ENCODE peak calls at places on chromosomes 12 and 14, in seven cellular contexts. One of them, this sample, is unnamed.

GRCh38 chr14:73633517-73634332 is 11.1 kb upstream of the DNAL1 start:
- DNase-seq in K562: peak
- DNase-seq in stomach: peak
- DNase-seq in GM12891: peak
- DNase-seq in GM23338: peak
- DNase-seq in transverse colon: peak
- DNase-seq in suprapubic skin: peak
- DNase-seq in this sample: peak

GRCh38 chr12:132559652-132560420 is 50.5 kb downstream of the LRCOL1 start:
- DNase-seq in K562: peak
- DNase-seq in stomach: peak
- DNase-seq in GM12891: peak
- DNase-seq in GM23338: peak
- DNase-seq in transverse colon: peak
- DNase-seq in suprapubic skin: no peak
- DNase-seq in this sample: peak

GRCh38 chr12:24297516-24297915 is 348.0 kb upstream of the SOX5 start:
- DNase-seq in K562: no peak
- DNase-seq in stomach: no peak
- DNase-seq in GM12891: no peak
- DNase-seq in GM23338: no peak
- DNase-seq in transverse colon: no peak
- DNase-seq in suprapubic skin: no peak
- DNase-seq in this sample: no peak

GRCh38 chr12:5513406-5513805 is 81.5 kb downstream of the NTF3 start:
- DNase-seq in K562: no peak
- DNase-seq in stomach: no peak
- DNase-seq in GM12891: no peak
- DNase-seq in GM23338: no peak
- DNase-seq in transverse colon: no peak
- DNase-seq in suprapubic skin: peak
- DNase-seq in this sample: no peak

GRCh38 chr12:88638956-88639355 is 58.7 kb upstream of the KITLG start:
- DNase-seq in K562: no peak
- DNase-seq in stomach: no peak
- DNase-seq in GM12891: no peak
- DNase-seq in GM23338: no peak
- DNase-seq in transverse colon: no peak
- DNase-seq in suprapubic skin: no peak
- DNase-seq in this sample: peak

GRCh38 chr14:94423465-94424056 is 29.0 kb downstream of the SERPINA11 start:
- DNase-seq in K562: peak
- DNase-seq in stomach: peak
- DNase-seq in GM12891: peak
- DNase-seq in GM23338: peak
- DNase-seq in transverse colon: peak
- DNase-seq in suprapubic skin: peak
- DNase-seq in this sample: peak

GRCh38 chr12:9372202-9372601 is 164.0 kb upstream of the PZP start:
- DNase-seq in K562: no peak
- DNase-seq in stomach: no peak
- DNase-seq in GM12891: no peak
- DNase-seq in GM23338: peak
- DNase-seq in transverse colon: no peak
- DNase-seq in suprapubic skin: no peak
- DNase-seq in this sample: peak

GRCh38 chr12:102833687-102834435 is 83.2 kb downstream of the PAH start:
- DNase-seq in K562: no peak
- DNase-seq in stomach: no peak
- DNase-seq in GM12891: no peak
- DNase-seq in GM23338: peak
- DNase-seq in transverse colon: no peak
- DNase-seq in suprapubic skin: no peak
- DNase-seq in this sample: no peak

GRCh38 chr14:82146846-82147245 is 613.2 kb upstream of the SEL1L start:
- DNase-seq in K562: no peak
- DNase-seq in stomach: no peak
- DNase-seq in GM12891: no peak
- DNase-seq in GM23338: no peak
- DNase-seq in transverse colon: no peak
- DNase-seq in suprapubic skin: no peak
- DNase-seq in this sample: no peak

GRCh38 chr12:130281157-130281799 is 56.4 kb upstream of the PIWIL1 start:
- DNase-seq in K562: peak
- DNase-seq in stomach: no peak
- DNase-seq in GM12891: no peak
- DNase-seq in GM23338: peak
- DNase-seq in transverse colon: peak
- DNase-seq in suprapubic skin: no peak
- DNase-seq in this sample: no peak

GRCh38 chr12:75661927-75662326 is 150.5 kb upstream of the KRR1 start:
- DNase-seq in K562: no peak
- DNase-seq in stomach: no peak
- DNase-seq in GM12891: no peak
- DNase-seq in GM23338: no peak
- DNase-seq in transverse colon: no peak
- DNase-seq in suprapubic skin: no peak
- DNase-seq in this sample: peak

GRCh38 chr12:121209629-121210572 is at the start of gene P2RX4:
- DNase-seq in K562: peak
- DNase-seq in stomach: peak
- DNase-seq in GM12891: peak
- DNase-seq in GM23338: peak
- DNase-seq in transverse colon: peak
- DNase-seq in suprapubic skin: peak
- DNase-seq in this sample: peak

GRCh38 chr12:54932691-54933090 is 51.9 kb downstream of the TESPA1 start:
- DNase-seq in K562: peak
- DNase-seq in stomach: no peak
- DNase-seq in GM12891: no peak
- DNase-seq in GM23338: no peak
- DNase-seq in transverse colon: no peak
- DNase-seq in suprapubic skin: no peak
- DNase-seq in this sample: no peak

GRCh38 chr14:44961151-44961729 is 507 bp downstream of the KLHL28 start:
- DNase-seq in K562: peak
- DNase-seq in stomach: peak
- DNase-seq in GM12891: peak
- DNase-seq in GM23338: peak
- DNase-seq in transverse colon: peak
- DNase-seq in suprapubic skin: peak
- DNase-seq in this sample: peak

DNA sequence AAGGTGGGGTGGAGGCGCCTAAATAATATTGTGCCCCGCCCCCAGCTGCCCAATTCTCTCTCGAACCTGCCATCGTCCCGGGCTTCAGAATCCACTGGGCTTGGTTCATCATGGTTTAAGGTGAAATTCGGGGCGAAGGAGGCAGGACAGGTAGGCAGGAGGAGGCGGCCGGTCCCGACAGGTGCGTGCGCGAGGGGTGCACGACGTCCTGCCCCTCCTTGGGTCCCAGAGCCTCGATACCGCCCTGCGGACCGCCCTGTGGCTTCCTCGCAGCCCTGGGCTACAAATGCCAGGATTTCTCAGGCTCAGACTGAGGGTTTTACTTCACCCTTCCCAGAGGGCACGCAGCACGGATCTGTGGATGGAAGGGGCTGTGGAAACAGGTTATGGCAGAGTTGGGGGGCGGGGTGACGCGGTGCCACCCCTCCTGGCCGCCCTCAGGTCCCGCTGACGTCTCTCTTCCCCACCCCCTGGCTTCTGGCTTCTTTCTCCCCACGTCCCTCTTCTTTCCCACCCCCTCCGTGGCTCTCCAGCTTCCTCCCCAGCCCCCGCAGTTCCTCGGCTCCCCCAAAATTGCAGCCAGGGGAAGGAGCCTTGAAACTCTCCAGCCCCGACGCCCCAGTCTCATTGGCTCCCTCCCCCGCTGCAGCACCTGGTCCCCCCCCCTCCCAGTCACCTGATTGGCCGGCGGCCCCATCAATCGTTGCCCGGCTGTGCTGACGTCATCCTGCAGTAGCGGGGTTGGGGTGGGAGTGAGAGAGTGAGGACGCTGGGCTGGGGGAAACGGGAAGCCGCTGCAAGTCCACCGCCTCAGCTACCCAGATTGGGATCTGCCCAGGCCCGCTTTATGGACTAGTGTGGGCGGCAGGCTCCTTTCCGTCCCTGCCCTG is at the start of gene CLSTN3:
- DNase-seq in K562: peak
- DNase-seq in stomach: peak
- DNase-seq in GM12891: peak
- DNase-seq in GM23338: peak
- DNase-seq in transverse colon: peak
- DNase-seq in suprapubic skin: peak
- DNase-seq in this sample: peak
- TF ChIP-seq POLR2AphosphoS5 in K562: peak
- TF ChIP-seq POLR2AphosphoS5 in stomach: no peak
- TF ChIP-seq POLR2AphosphoS5 in GM12891: no peak
- TF ChIP-seq POLR2AphosphoS5 in GM23338: peak
- TF ChIP-seq POLR2AphosphoS5 in transverse colon: peak
- TF ChIP-seq POLR2AphosphoS5 in suprapubic skin: no peak
- TF ChIP-seq POLR2AphosphoS5 in this sample: no peak

GRCh38 chr14:50002926-50003212 is 110.0 kb downstream of the ARF6 start:
- DNase-seq in K562: no peak
- DNase-seq in stomach: no peak
- DNase-seq in GM12891: no peak
- DNase-seq in GM23338: no peak
- DNase-seq in transverse colon: no peak
- DNase-seq in suprapubic skin: no peak
- DNase-seq in this sample: no peak
- TF ChIP-seq POLR2AphosphoS5 in K562: no peak
- TF ChIP-seq POLR2AphosphoS5 in stomach: no peak
- TF ChIP-seq POLR2AphosphoS5 in GM12891: no peak
- TF ChIP-seq POLR2AphosphoS5 in GM23338: no peak
- TF ChIP-seq POLR2AphosphoS5 in transverse colon: no peak
- TF ChIP-seq POLR2AphosphoS5 in suprapubic skin: peak
- TF ChIP-seq POLR2AphosphoS5 in this sample: no peak

DNA sequence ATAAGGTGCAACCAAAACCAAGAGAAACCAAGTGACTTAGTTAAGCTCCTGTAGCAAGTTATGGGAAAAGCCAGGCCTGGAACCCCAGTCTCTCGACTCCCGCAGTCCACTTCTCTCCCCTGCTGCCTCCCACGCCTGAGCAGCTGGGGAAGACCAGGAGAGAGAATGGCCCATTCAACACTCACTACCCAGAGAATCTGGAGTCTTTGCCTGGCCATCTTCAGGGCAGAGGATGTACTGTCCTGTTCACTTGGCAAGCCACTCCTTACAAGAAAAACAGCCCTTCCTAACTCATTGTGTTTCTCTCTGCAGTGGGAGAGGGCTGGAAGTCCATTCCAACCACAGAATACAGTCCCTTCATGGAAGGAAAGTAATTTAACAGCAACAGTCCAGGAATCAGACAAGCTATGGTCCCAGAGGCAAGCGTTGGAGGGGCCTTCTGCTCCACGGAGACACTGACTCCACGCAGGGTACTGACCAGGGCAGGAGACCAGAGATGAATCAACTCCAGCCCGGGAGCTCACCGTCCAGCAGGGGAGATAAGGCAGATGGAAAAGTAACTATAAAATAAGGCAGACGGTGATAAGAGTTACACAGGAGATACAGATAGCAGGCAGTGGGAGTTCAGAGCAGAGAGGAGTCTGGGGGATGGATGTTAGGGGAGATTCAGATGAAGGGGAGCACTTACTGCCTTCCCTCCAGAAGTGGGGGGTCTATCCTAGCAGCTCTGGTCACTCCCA is 1.6 kb downstream of the PITPNM2 start:
- DNase-seq in K562: peak
- DNase-seq in stomach: no peak
- DNase-seq in GM12891: no peak
- DNase-seq in GM23338: no peak
- DNase-seq in transverse colon: no peak
- DNase-seq in suprapubic skin: peak
- DNase-seq in this sample: no peak
- TF ChIP-seq POLR2AphosphoS5 in K562: peak
- TF ChIP-seq POLR2AphosphoS5 in stomach: peak
- TF ChIP-seq POLR2AphosphoS5 in GM12891: no peak
- TF ChIP-seq POLR2AphosphoS5 in GM23338: no peak
- TF ChIP-seq POLR2AphosphoS5 in transverse colon: no peak
- TF ChIP-seq POLR2AphosphoS5 in suprapubic skin: no peak
- TF ChIP-seq POLR2AphosphoS5 in this sample: no peak

GRCh38 chr14:54085841-54086240 is 129.2 kb upstream of the BMP4 start:
- DNase-seq in K562: no peak
- DNase-seq in stomach: no peak
- DNase-seq in GM12891: no peak
- DNase-seq in GM23338: no peak
- DNase-seq in transverse colon: no peak
- DNase-seq in suprapubic skin: no peak
- DNase-seq in this sample: no peak

GRCh38 chr14:54085137-54085810 is 128.6 kb upstream of the BMP4 start:
- DNase-seq in K562: no peak
- DNase-seq in stomach: no peak
- DNase-seq in GM12891: no peak
- DNase-seq in GM23338: peak
- DNase-seq in transverse colon: no peak
- DNase-seq in suprapubic skin: no peak
- DNase-seq in this sample: no peak

GRCh38 chr14:54087376-54087775 is 130.8 kb upstream of the BMP4 start:
- DNase-seq in K562: no peak
- DNase-seq in stomach: no peak
- DNase-seq in GM12891: no peak
- DNase-seq in GM23338: no peak
- DNase-seq in transverse colon: no peak
- DNase-seq in suprapubic skin: no peak
- DNase-seq in this sample: no peak

GRCh38 chr14:54088271-54088670 is 131.6 kb upstream of the BMP4 start:
- DNase-seq in K562: no peak
- DNase-seq in stomach: no peak
- DNase-seq in GM12891: no peak
- DNase-seq in GM23338: no peak
- DNase-seq in transverse colon: no peak
- DNase-seq in suprapubic skin: no peak
- DNase-seq in this sample: no peak

DNA sequence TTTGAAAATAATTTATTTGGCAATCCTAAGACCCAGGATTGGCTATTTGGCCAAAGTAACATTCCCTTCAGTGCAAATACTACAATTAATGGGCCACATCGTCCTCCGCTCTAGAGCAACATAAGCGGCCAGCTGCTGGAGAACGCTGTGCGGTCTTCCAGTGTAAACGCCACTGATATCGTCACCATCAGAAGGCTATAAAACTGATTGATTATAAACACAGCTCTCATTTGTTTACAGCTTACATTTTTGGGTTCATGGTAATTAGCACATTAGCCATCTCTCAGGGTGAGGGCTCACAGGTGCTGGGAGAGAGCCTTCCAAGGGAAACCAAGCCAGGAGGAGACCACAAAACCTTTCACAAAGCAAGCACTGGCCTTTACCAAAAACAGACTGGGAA is 130.2 kb upstream of the BMP4 start:
- DNase-seq in K562: no peak
- DNase-seq in stomach: no peak
- DNase-seq in GM12891: no peak
- DNase-seq in GM23338: no peak
- DNase-seq in transverse colon: peak
- DNase-seq in suprapubic skin: no peak
- DNase-seq in this sample: no peak
- TF ChIP-seq POLR2AphosphoS5 in K562: no peak
- TF ChIP-seq POLR2AphosphoS5 in stomach: peak
- TF ChIP-seq POLR2AphosphoS5 in GM12891: no peak
- TF ChIP-seq POLR2AphosphoS5 in GM23338: no peak
- TF ChIP-seq POLR2AphosphoS5 in transverse colon: peak
- TF ChIP-seq POLR2AphosphoS5 in suprapubic skin: no peak
- TF ChIP-seq POLR2AphosphoS5 in this sample: no peak

This sample was measured in endothelial cell of umbilical vein.